ENCODE peak calls at places on chromosome 11, in eight cellular contexts. C, Y, H, J, W, B, D and A are unnamed samples.

GRCh38 chr11:82680252-82680651 is 53.4 kb downstream of the FAM181B start:
- DNase-seq in C (no peak), Y (no peak), H (no peak), J (no peak), W (peak), B (no peak), D (no peak), A (no peak)

GRCh38 chr11:75432911-75433321 is at the start of gene KLHL35:
- DNase-seq in C (no peak), Y (no peak), H (no peak), J (no peak), W (no peak), B (no peak), D (no peak), A (no peak)

GRCh38 chr11:95412074-95412473 is 181.1 kb upstream of the SESN3 start:
- DNase-seq in C (no peak), Y (no peak), H (no peak), J (no peak), W (no peak), B (no peak), D (no peak), A (no peak)

GRCh38 chr11:76276046-76276772 is 69.9 kb upstream of the WNT11 start:
- DNase-seq in C (no peak), Y (no peak), H (no peak), J (no peak), W (no peak), B (no peak), D (no peak), A (no peak)

GRCh38 chr11:3073029-3073435 is 15.8 kb upstream of the CARS1 start:
- DNase-seq in C (no peak), Y (no peak), H (no peak), J (no peak), W (no peak), B (no peak), D (peak), A (no peak)

GRCh38 chr11:8070417-8071101 is 10.5 kb upstream of the TUB start:
- DNase-seq in C (peak), Y (no peak), H (peak), J (no peak), W (no peak), B (no peak), D (peak), A (no peak)

GRCh38 chr11:121841487-121842167 is 274.4 kb downstream of the BLID start:
- DNase-seq in C (no peak), Y (no peak), H (no peak), J (no peak), W (no peak), B (no peak), D (peak), A (no peak)

GRCh38 chr11:128893578-128894295 is 2.6 kb downstream of the KCNJ5 start:
- DNase-seq in C (no peak), Y (no peak), H (no peak), J (no peak), W (no peak), B (no peak), D (no peak), A (no peak)

GRCh38 chr11:101346591-101346990 is 217.0 kb upstream of the PGR start:
- DNase-seq in C (no peak), Y (no peak), H (no peak), J (no peak), W (no peak), B (no peak), D (no peak), A (no peak)

GRCh38 chr11:122900803-122901202 is 18.2 kb downstream of the JHY start:
- DNase-seq in C (no peak), Y (no peak), H (no peak), J (no peak), W (no peak), B (no peak), D (no peak), A (no peak)

GRCh38 chr11:110971110-110971509 is 258.9 kb upstream of the ARHGAP20 start:
- DNase-seq in C (no peak), Y (no peak), H (no peak), J (no peak), W (no peak), B (no peak), D (peak), A (no peak)

GRCh38 chr11:83521647-83522596 is 235.8 kb upstream of the CCDC90B start:
- DNase-seq in C (peak), Y (no peak), H (peak), J (no peak), W (no peak), B (no peak), D (peak), A (no peak)

GRCh38 chr11:32575070-32575469 is 8.6 kb upstream of the EIF3M start:
- DNase-seq in C (no peak), Y (no peak), H (no peak), J (no peak), W (no peak), B (no peak), D (no peak), A (no peak)

GRCh38 chr11:32576456-32576855 is 7.2 kb upstream of the EIF3M start:
- DNase-seq in C (no peak), Y (no peak), H (no peak), J (no peak), W (no peak), B (no peak), D (no peak), A (no peak)

GRCh38 chr11:32571039-32571438 is 12.6 kb upstream of the EIF3M start:
- DNase-seq in C (no peak), Y (no peak), H (no peak), J (no peak), W (no peak), B (no peak), D (no peak), A (no peak)

GRCh38 chr11:32573228-32573627 is 10.4 kb upstream of the EIF3M start:
- DNase-seq in C (no peak), Y (no peak), H (no peak), J (no peak), W (no peak), B (no peak), D (no peak), A (no peak)

DNA sequence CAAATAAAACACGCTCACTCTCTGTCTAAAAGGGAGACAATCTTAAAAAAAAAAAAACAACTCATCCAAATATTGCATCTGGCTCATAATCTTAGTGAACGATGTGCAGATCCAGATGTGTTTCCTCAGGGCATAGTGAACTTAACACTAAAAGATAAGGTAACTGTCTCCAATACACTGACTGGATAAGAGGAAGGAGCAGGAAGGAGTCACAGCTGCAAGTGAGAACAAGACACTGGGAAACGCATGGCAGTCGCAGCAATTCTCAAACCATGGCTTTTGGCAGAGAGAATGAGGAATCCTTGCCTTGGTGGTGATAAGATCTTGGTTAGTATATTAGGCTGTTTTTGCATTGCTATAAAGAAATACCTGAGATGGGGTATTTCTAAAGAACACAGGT is 9.2 kb upstream of the EIF3M start:
- DNase-seq in C (no peak), Y (no peak), H (no peak), J (no peak), W (no peak), B (no peak), D (no peak), A (no peak)
- TF ChIP-seq CTCF in C (no peak), Y (no peak), H (no peak), J (no peak), W (no peak), B (no peak), D (no peak), A (no peak)

GRCh38 chr11:73931951-73932350 is 18.9 kb upstream of the DNAJB13 start:
- DNase-seq in C (no peak), Y (no peak), H (no peak), J (no peak), W (peak), B (no peak), D (no peak), A (no peak)

GRCh38 chr11:73929388-73929787 is 21.4 kb upstream of the DNAJB13 start:
- DNase-seq in C (no peak), Y (no peak), H (no peak), J (no peak), W (no peak), B (no peak), D (no peak), A (no peak)

DNA sequence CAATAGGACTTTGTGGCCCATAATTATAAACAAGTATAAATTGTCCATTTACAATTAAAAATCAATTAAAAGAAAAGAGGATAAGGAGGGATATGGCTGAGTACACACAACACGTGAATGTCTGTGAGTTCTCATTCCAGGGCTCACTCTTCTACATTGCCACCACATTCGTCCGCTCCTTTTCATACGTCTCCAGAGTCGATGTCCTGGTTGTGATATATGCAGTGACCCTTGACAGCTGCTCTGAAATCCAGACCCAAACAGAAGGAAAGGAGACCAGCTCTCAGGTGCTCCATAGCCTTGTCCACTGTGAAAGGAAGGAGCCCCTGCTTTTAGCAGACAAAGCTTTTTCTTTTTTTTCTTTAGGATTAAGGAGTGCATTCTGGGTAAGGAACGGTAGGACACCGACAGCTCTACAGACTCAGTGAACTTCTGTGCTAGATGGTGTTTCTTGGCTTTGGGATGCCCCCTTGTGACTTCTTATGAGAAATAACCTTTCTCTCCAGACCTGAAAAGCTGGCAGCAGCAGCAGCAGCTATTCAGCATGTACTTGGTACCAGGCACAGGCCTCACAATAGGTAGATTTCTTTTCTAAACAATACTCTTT is 19.7 kb upstream of the DNAJB13 start:
- DNase-seq in C (peak), Y (no peak), H (peak), J (no peak), W (no peak), B (no peak), D (peak), A (no peak)
- TF ChIP-seq CTCF in C (peak), Y (peak), H (peak), J (peak), W (no peak), B (peak), D (peak), A (no peak)

DNA sequence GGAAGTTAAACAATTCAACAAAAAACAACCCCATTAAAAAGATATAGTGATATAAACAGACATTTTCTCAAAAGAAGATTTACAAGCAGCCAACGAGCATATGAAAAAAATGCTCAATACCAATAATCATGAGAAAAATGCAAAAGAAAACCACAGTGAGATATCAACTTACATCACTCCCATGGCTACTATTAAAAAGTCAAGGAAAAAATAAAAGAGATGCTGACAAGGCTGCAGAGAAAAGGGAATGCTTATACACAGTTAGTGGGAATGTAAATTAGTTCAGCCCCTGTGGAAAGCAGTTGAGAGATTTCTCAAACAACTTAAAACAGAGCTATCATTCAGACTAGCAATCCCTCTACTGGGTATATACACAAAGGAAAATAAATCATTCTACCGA is 97.1 kb upstream of the CARD18 start:
- DNase-seq in C (no peak), Y (no peak), H (no peak), J (no peak), W (no peak), B (no peak), D (peak), A (no peak)
- TF ChIP-seq CTCF in C (no peak), Y (no peak), H (no peak), J (no peak), W (no peak), B (no peak), D (no peak), A (no peak)

DNA sequence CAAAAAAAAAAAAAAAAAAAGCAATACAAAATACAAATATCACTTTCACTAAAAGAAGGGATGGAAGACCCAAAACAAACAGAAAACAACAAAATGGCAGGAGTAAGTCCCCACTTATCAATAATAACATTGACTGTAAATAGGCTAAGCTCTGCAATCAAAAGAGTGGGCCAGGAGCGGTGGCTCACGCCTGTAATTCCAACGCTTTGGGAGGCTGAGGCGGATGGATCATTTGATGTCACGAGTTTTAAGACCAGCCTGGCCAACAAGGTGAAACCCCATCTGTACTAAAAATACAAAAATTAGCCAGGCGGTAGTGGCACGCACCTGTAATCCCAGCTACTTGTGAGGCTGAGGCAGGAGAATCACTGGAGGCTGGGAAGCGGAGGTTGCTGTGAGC is 9.8 kb upstream of the PPP6R3 start:
- DNase-seq in C (no peak), Y (no peak), H (no peak), J (peak), W (no peak), B (peak), D (no peak), A (no peak)
- TF ChIP-seq CTCF in C (no peak), Y (no peak), H (no peak), J (no peak), W (no peak), B (no peak), D (no peak), A (no peak)

GRCh38 chr11:65870307-65870658 is 2.3 kb downstream of the EFEMP2 start:
- DNase-seq in C (no peak), Y (no peak), H (no peak), J (peak), W (no peak), B (no peak), D (no peak), A (no peak)

GRCh38 chr11:65872555-65873279 is at the start of gene EFEMP2:
- DNase-seq in C (peak), Y (peak), H (no peak), J (peak), W (no peak), B (peak), D (no peak), A (no peak)

GRCh38 chr11:65870706-65871681 is 1.6 kb downstream of the EFEMP2 start:
- DNase-seq in C (no peak), Y (no peak), H (peak), J (peak), W (no peak), B (peak), D (no peak), A (no peak)

GRCh38 chr11:65873280-65874156 is 918 bp upstream of the EFEMP2 start:
- DNase-seq in C (peak), Y (peak), H (peak), J (peak), W (peak), B (peak), D (peak), A (peak)

GRCh38 chr11:65871811-65872548 is 620 bp downstream of the EFEMP2 start:
- DNase-seq in C (peak), Y (peak), H (no peak), J (peak), W (no peak), B (no peak), D (no peak), A (no peak)
- TF ChIP-seq CTCF in C (no peak), Y (peak), H (no peak), J (no peak), W (no peak), B (no peak), D (peak), A (no peak)

DNA sequence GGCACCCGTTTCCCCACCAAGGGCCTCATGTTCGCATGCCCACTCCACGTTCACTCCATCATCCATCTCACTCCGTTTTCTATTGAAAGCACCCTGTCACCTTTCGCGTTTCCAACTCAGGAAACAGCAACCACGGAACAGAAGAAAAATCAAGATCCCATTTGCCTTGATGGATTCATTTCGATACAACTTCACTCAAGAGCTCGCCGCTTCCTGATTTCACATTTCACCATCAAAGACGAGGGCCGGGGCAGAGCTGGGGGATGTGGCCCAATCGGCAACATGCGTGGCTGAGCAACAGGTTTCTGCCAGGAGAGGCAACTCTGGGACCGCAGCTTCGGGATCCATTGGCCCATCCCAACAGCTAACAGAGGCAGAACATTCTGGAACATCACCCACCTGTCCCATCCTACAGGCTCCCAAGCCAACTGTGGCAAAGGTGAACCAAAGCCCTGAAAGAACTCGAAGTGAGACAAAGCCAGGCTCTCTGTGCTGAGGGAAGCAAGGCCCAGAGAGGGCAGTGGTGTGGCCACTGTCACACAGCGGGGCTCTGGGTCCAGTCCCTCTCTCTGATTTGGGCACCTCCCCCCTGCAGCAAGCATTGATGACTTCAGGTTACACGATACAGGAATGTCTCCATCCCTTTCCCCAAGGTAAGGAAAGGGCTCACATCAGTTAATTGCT is 36.2 kb upstream of the CD5 start:
- DNase-seq in C (no peak), Y (no peak), H (no peak), J (no peak), W (no peak), B (no peak), D (no peak), A (no peak)
- TF ChIP-seq CTCF in C (no peak), Y (no peak), H (no peak), J (no peak), W (no peak), B (no peak), D (no peak), A (no peak)

GRCh38 chr11:135036488-135037297 is 624.7 kb upstream of the B3GAT1 start:
- DNase-seq in C (no peak), Y (no peak), H (no peak), J (no peak), W (no peak), B (no peak), D (no peak), A (no peak)

GRCh38 chr11:135035282-135035681 is 623.2 kb upstream of the B3GAT1 start:
- DNase-seq in C (no peak), Y (no peak), H (no peak), J (no peak), W (no peak), B (no peak), D (no peak), A (no peak)

GRCh38 chr11:135033545-135033944 is 621.5 kb upstream of the B3GAT1 start:
- DNase-seq in C (peak), Y (no peak), H (no peak), J (no peak), W (no peak), B (no peak), D (no peak), A (no peak)

GRCh38 chr11:135037828-135038227 is 625.8 kb upstream of the B3GAT1 start:
- DNase-seq in C (no peak), Y (no peak), H (no peak), J (no peak), W (no peak), B (no peak), D (no peak), A (no peak)
- TF ChIP-seq CTCF in C (no peak), Y (no peak), H (no peak), J (no peak), W (no peak), B (no peak), D (no peak), A (no peak)

GRCh38 chr11:126969865-126970479 is 30.6 kb downstream of the KIRREL3 start:
- DNase-seq in C (peak), Y (no peak), H (no peak), J (no peak), W (no peak), B (no peak), D (peak), A (no peak)
- TF ChIP-seq CTCF in C (peak), Y (peak), H (peak), J (peak), W (no peak), B (peak), D (peak), A (no peak)